ENCODE peak calls at places on chromosomes 5 and 9, in ten cellular contexts. P is IMR-90, Q is psoas muscle, Z is hepatocyte, W is right atrium auricular region, D is kidney, O is ascending aorta, B is uterus, H is pancreas, C is heart right ventricle. S is an unnamed sample. For H3K4me1, the result is how much of the 10 kb centered on the place peaks cover.

GRCh38 chr5:126814721-126815404 is 37.9 kb downstream of the LMNB1 start:
- DNase-seq in D (no peak), C (no peak), H (no peak), P (peak), Q (no peak), B (no peak), Z (no peak), O (no peak), W (no peak), S (no peak)

GRCh38 chr5:15993334-15993733 is 186.3 kb downstream of the MARCHF11 start:
- DNase-seq in H (no peak), Q (no peak), B (no peak), D (no peak), C (no peak), Z (no peak), O (no peak), P (peak), W (no peak), S (no peak)

GRCh38 chr9:22654833-22655232 is 208.2 kb downstream of the DMRTA1 start:
- DNase-seq in O (no peak), P (no peak), Z (no peak), B (no peak), W (no peak), D (no peak), Q (no peak), H (no peak), C (no peak), S (no peak)

GRCh38 chr5:112594060-112594850 is 143.4 kb upstream of the APC start:
- DNase-seq in H (no peak), Z (peak), C (no peak), Q (no peak), B (no peak), W (no peak), P (no peak), O (no peak), D (no peak), S (no peak)

GRCh38 chr5:120528609-120529008 is 64.5 kb downstream of the PRR16 start:
- DNase-seq in C (no peak), H (no peak), O (no peak), P (peak), W (no peak), Q (no peak), D (no peak), Z (no peak), B (no peak), S (no peak)

GRCh38 chr9:93134018-93134739 is at the start of gene NINJ1:
- DNase-seq in P (peak), O (peak), B (peak), Z (peak), D (peak), H (peak), W (peak), Q (peak), C (peak), S (peak)

GRCh38 chr5:105953616-105954015 is 1717.1 kb downstream of the EFNA5 start:
- DNase-seq in Z (no peak), D (no peak), W (no peak), P (no peak), O (no peak), C (no peak), H (no peak), B (no peak), Q (no peak), S (no peak)

GRCh38 chr9:126915281-126915816 is 767 bp downstream of the RALGPS1 start:
- DNase-seq in Q (peak), D (peak), W (no peak), B (peak), H (peak), O (peak), C (peak), Z (peak), P (no peak), S (peak)

GRCh38 chr9:27487927-27488326 is 36.2 kb upstream of the IFNK start:
- DNase-seq in D (no peak), B (no peak), H (no peak), Z (peak), O (no peak), Q (no peak), C (no peak), W (no peak), P (no peak), S (no peak)

GRCh38 chr5:150473673-150474358 is 24.3 kb upstream of the RPS14 start:
- DNase-seq in Z (peak), P (peak), B (no peak), O (no peak), Q (no peak), H (no peak), D (no peak), W (no peak), C (no peak), S (no peak)

GRCh38 chr9:91178281-91179236 is 183.2 kb downstream of the AUH start:
- DNase-seq in O (peak), Q (no peak), W (peak), P (no peak), D (no peak), C (no peak), B (no peak), H (peak), Z (no peak), S (no peak)

GRCh38 chr5:110032386-110032785 is 342.7 kb downstream of the MAN2A1 start:
- DNase-seq in Z (no peak), H (no peak), O (no peak), B (no peak), P (no peak), Q (no peak), C (no peak), W (no peak), D (no peak), S (no peak)

GRCh38 chr5:11902304-11902703 is 1.9 kb downstream of the CTNND2 start:
- DNase-seq in O (no peak), W (no peak), Z (no peak), B (no peak), P (no peak), Q (no peak), D (no peak), H (no peak), C (no peak), S (no peak)

GRCh38 chr5:135229679-135230132 is 169.3 kb downstream of the MACROH2A1 start:
- DNase-seq in W (no peak), H (no peak), P (no peak), Q (no peak), C (no peak), B (no peak), O (no peak), D (peak), Z (peak), S (no peak)

GRCh38 chr9:35102465-35102768 is 514 bp downstream of the STOML2 start:
- DNase-seq in B (no peak), P (peak), Q (no peak), O (no peak), W (no peak), D (peak), Z (no peak), C (no peak), H (no peak), S (no peak)

GRCh38 chr9:304519-305185 is 90.0 kb downstream of the DOCK8 start:
- DNase-seq in P (no peak), H (no peak), Q (no peak), W (no peak), O (no peak), C (no peak), Z (peak), B (no peak), D (no peak), S (no peak)

GRCh38 chr5:65699338-65699737 is 22.6 kb downstream of the SGTB start:
- DNase-seq in C (no peak), Z (no peak), H (no peak), O (no peak), D (no peak), W (no peak), Q (no peak), P (no peak), B (no peak), S (no peak)

GRCh38 chr5:158648631-158649030 is 451.1 kb downstream of the EBF1 start:
- DNase-seq in Z (no peak), D (no peak), B (no peak), W (no peak), Q (no peak), P (no peak), O (no peak), H (no peak), C (no peak), S (no peak)

GRCh38 chr5:45680950-45681349 is 15.2 kb downstream of the HCN1 start:
- DNase-seq in Q (no peak), H (no peak), C (no peak), D (no peak), O (no peak), B (no peak), Z (no peak), W (no peak), P (no peak), S (no peak)

GRCh38 chr5:121138495-121138907 is 674.4 kb downstream of the PRR16 start:
- DNase-seq in W (no peak), Z (no peak), O (no peak), D (no peak), C (no peak), Q (no peak), H (no peak), B (no peak), P (no peak), S (no peak)

GRCh38 chr9:105833271-105833975 is 139.1 kb downstream of the TMEM38B start:
- DNase-seq in C (no peak), H (no peak), P (peak), D (no peak), Z (no peak), O (no peak), W (no peak), Q (no peak), B (no peak), S (no peak)

GRCh38 chr9:89372230-89372816 is 54.0 kb downstream of the SECISBP2 start:
- DNase-seq in D (no peak), B (no peak), Z (no peak), Q (no peak), O (no peak), C (no peak), P (no peak), W (no peak), H (no peak), S (peak)

GRCh38 chr5:179791881-179792611 is 1.7 kb upstream of the LTC4S start:
- DNase-seq in H (no peak), Z (no peak), P (no peak), C (peak), D (no peak), B (no peak), O (no peak), W (no peak), Q (no peak), S (no peak)

GRCh38 chr5:136730426-136730825 is 365.1 kb upstream of the TRPC7 start:
- DNase-seq in P (no peak), D (no peak), C (no peak), B (no peak), O (no peak), Q (no peak), Z (peak), W (no peak), H (no peak), S (no peak)

GRCh38 chr5:123266365-123266764 is 156.8 kb downstream of the CEP120 start:
- DNase-seq in H (no peak), O (no peak), Z (no peak), B (no peak), D (no peak), P (no peak), W (no peak), Q (no peak), C (no peak), S (no peak)

GRCh38 chr5:603081-603998 is 8.8 kb upstream of the CEP72 start:
- DNase-seq in C (no peak), O (peak), P (no peak), Q (no peak), B (peak), W (no peak), Z (no peak), H (peak), D (no peak), S (no peak)

GRCh38 chr5:80481019-80481893 is 6.6 kb upstream of the FAM151B start:
- DNase-seq in P (peak), C (no peak), W (no peak), Q (no peak), D (no peak), B (no peak), H (no peak), Z (peak), O (no peak), S (no peak)

GRCh38 chr5:54390539-54391031 is 64.9 kb upstream of the HSPB3 start:
- DNase-seq in C (no peak), Q (no peak), P (no peak), D (no peak), O (no peak), B (no peak), H (no peak), Z (no peak), W (no peak), S (no peak)

GRCh38 chr5:52134013-52134650 is 653.6 kb upstream of the ITGA1 start:
- DNase-seq in C (no peak), P (no peak), W (no peak), Q (no peak), Z (no peak), H (no peak), D (no peak), O (no peak), B (no peak), S (no peak)

GRCh38 chr9:107480386-107480789 is 9.2 kb downstream of the KLF4 start:
- DNase-seq in C (peak), H (no peak), B (peak), D (no peak), Z (peak), P (peak), W (peak), O (no peak), Q (peak), S (no peak)

GRCh38 chr5:180204420-180204819 is 4.6 kb downstream of the RASGEF1C start:
- DNase-seq in C (no peak), Z (no peak), H (no peak), P (no peak), Q (no peak), O (no peak), B (no peak), W (no peak), D (no peak), S (no peak)

GRCh38 chr5:170046221-170046620 is 59.5 kb upstream of the FOXI1 start:
- DNase-seq in Z (no peak), W (no peak), Q (no peak), O (no peak), P (no peak), B (no peak), D (no peak), C (no peak), H (no peak), S (no peak)

GRCh38 chr5:170861855-170862766 is at the start of gene RANBP17:
- DNase-seq in C (peak), W (no peak), B (no peak), O (peak), Q (peak), H (peak), D (peak), Z (peak), P (peak), S (no peak)

GRCh38 chr9:120389867-120390266 is 190.1 kb downstream of the CDK5RAP2 start:
- DNase-seq in W (no peak), P (no peak), B (no peak), H (peak), C (no peak), D (no peak), Q (no peak), O (no peak), Z (no peak), S (no peak)
- H3K4me1 ChIP-seq in W (under half), P (under half), B (under half), H (under half), C (under half), D (under half), Q (under half), O (under half), Z (under half), S (under half)

DNA sequence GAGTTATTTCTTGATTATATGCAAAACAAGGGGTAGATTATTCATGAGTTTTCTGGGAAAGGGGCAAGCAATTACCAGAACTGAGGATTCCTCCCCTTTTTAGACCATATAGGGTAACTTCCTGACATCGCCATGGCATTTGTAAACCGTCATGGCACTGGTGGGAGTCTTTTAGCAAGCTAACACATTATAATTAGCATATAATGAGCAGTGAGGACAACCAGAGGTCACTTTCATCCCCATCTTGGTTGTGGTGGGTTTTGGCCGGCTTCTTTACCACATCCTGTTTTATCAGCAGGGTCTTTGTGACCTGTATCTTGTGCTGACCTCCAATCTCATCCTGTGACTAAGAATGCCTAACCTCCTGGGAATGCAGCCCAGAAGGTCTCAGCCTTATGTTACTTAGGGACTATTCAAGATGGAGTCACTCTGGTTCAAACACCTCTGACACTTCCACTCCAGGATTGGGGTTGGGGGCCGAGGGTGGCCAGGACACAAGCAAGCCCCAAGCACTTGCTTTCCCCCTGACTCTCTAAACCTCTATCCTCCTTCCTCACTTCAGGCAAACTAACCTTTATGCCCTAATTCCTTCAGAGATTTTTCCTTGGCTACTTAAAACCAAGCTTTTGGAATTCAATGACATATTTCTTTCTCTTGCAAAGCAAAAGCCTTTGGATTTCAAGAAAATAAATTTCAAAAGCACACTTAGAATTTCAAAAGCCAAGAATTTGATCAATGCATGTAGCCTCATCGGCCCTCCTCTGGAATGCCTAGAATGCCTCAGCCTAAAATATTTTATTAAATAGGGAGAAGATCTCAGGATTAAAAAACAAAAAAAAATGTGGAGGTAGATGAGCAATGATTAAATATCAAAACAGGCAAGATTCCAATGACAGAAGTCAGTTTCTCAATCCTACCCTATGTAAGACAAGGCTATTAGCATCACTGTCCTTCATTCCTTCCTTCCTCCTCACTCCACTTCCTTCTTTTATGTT is 168.7 kb downstream of the CDH6 start:
- DNase-seq in H (no peak), D (no peak), Q (no peak), O (no peak), W (no peak), P (peak), C (no peak), B (no peak), Z (no peak), S (no peak)
- TF ChIP-seq CTCF in H (no peak), D (no peak), Q (no peak), O (no peak), W (no peak), P (no peak), C (no peak), B (no peak), Z (no peak), S (no peak)

DNA sequence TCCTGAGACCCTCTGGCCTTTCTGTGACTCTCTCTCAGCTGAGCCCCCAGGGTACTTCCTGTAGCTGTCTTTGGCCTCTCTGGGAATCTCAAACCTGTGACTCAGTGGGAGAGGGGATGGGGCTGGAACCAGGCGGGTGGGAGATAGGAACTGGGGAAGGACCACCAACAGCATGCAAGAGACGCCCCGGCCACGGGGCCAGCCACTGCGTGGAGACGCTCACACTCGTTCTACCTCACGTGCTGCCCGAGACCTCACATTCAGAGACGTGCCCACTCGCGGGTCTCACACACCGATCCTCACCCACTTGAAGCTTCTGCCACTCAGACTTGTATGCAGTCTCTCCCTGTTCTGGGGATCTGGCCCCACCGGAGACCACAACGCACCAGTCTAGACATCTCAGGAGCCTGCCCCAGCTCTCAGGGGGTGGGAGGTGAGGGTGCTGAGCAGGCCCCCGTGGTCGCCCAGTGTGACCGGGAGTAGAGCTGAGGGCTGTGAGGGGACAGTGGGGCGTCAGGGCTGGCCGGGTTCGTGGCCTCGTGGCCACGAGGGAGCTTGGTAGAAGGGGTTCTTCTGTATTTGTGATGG is 13.8 kb downstream of the GPRIN1 start:
- DNase-seq in W (no peak), Q (no peak), P (no peak), O (no peak), B (no peak), D (no peak), H (no peak), C (no peak), Z (no peak), S (no peak)
- H3K4me3 ChIP-seq in W (peak), Q (no peak), P (no peak), O (peak), B (no peak), D (no peak), H (no peak), C (peak), Z (no peak), S (peak)

DNA sequence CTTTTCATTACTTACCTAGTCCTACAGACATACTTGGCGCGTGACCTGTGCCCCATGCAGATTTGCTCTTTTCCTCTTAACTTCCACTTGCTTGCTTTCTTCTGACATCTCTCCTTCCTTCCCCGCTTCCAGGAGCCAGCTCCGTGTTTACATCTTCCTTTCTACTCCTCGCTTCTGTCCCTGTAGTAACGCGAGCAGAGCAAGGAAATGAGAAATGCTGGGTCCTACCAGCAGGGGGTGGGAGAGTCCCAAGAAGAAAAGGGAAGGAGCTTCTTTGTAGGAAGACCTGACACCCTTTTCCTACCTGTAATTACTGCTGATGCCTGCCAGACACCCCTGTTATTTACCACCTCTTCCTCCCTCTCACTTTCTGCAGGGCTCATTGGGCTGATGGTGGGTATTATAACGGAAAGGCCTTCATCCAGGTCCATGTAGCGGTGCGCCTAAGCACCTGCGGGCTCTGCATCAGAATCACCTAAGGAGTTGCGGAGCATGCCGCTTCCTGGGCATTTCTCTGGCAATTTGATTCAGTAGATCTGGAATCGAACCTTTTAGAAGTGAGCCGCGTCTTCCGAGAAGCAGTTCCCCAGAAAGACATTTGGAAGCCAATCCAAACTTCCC is 1260.8 kb upstream of the WWC1 start:
- DNase-seq in Q (no peak), D (no peak), W (no peak), P (no peak), C (no peak), H (no peak), Z (peak), B (no peak), O (no peak), S (no peak)
- H3K4me1 ChIP-seq in Q (under half), D (under half), W (under half), P (under half), C (under half), H (under half), Z (under half), B (under half), O (under half), S (under half)

S was measured in CD8-positive, alpha-beta T cell.